ENCODE peak calls at places on chromosomes 13 and 19, in four cellular contexts. U, X, S and O are unnamed samples.

GRCh38 chr13:47076536-47076935 is 179.7 kb upstream of the HTR2A start:
- DNase-seq in S (no peak), X (no peak), U (no peak), O (no peak)

GRCh38 chr13:51317262-51317661 is 22.2 kb upstream of the SERPINE3 start:
- DNase-seq in U (no peak), S (no peak), X (peak), O (no peak)

GRCh38 chr13:114134111-114134943 is 1.9 kb upstream of the RASA3 start:
- DNase-seq in X (no peak), S (no peak), U (no peak), O (no peak)

GRCh38 chr19:38711726-38712153 is 32.5 kb downstream of the CAPN12 start:
- DNase-seq in S (no peak), X (peak), U (peak), O (no peak)

GRCh38 chr13:48153186-48153585 is 58.3 kb upstream of the MED4 start:
- DNase-seq in S (no peak), U (no peak), X (no peak), O (no peak)

GRCh38 chr19:34480971-34481821 is at the start of gene WTIP:
- DNase-seq in U (peak), X (peak), S (peak), O (no peak)

GRCh38 chr13:100532090-100532766 is 56.4 kb downstream of the GGACT start:
- DNase-seq in X (no peak), U (no peak), S (no peak), O (no peak)

GRCh38 chr13:26628706-26629105 is 71.2 kb downstream of the WASF3 start:
- DNase-seq in X (peak), S (no peak), U (no peak), O (no peak)

GRCh38 chr19:14582894-14583340 is at the start of gene CLEC17A:
- DNase-seq in S (no peak), X (no peak), U (no peak), O (peak)

GRCh38 chr13:36915106-36915505 is 4.9 kb downstream of the SMAD9 start:
- DNase-seq in X (no peak), U (no peak), S (no peak), O (no peak)

GRCh38 chr13:50119593-50119992 is 104.3 kb downstream of the KCNRG start:
- DNase-seq in S (no peak), U (no peak), X (peak), O (no peak)

GRCh38 chr13:20344836-20345490 is 112.8 kb upstream of the GJB6 start:
- DNase-seq in S (no peak), U (no peak), X (no peak), O (no peak)

GRCh38 chr13:99371956-99372355 is 64.8 kb upstream of the GPR183 start:
- DNase-seq in U (no peak), S (no peak), X (no peak), O (no peak)

GRCh38 chr13:43785166-43785680 is 1.5 kb downstream of the ENOX1 start:
- DNase-seq in S (no peak), X (no peak), U (no peak), O (no peak)

GRCh38 chr19:37127999-37128820 is 44.3 kb downstream of the ZNF585A start:
- DNase-seq in U (no peak), S (no peak), X (peak), O (no peak)

GRCh38 chr19:47275866-47276461 is 1.3 kb downstream of the INAFM1 start:
- DNase-seq in S (no peak), U (peak), X (peak), O (no peak)

GRCh38 chr19:14480695-14481069 is 5.5 kb upstream of the PTGER1 start:
- DNase-seq in X (no peak), S (no peak), U (no peak), O (no peak)

GRCh38 chr19:34391813-34392212 is 12.4 kb upstream of the PDCD2L start:
- DNase-seq in S (no peak), U (no peak), X (no peak), O (no peak)

GRCh38 chr13:75760182-75760981 is 124.3 kb downstream of the LMO7 start:
- DNase-seq in S (no peak), U (peak), X (peak), O (no peak)

GRCh38 chr13:100491164-100491847 is 97.3 kb downstream of the GGACT start:
- DNase-seq in X (peak), U (peak), S (no peak), O (no peak)

GRCh38 chr19:15300533-15301194 is 31.7 kb downstream of the BRD4 start:
- DNase-seq in U (no peak), X (peak), S (no peak), O (no peak)

GRCh38 chr19:3950871-3951861 is 18.3 kb downstream of the NMRK2 start:
- DNase-seq in S (no peak), X (no peak), U (peak), O (no peak)

DNA sequence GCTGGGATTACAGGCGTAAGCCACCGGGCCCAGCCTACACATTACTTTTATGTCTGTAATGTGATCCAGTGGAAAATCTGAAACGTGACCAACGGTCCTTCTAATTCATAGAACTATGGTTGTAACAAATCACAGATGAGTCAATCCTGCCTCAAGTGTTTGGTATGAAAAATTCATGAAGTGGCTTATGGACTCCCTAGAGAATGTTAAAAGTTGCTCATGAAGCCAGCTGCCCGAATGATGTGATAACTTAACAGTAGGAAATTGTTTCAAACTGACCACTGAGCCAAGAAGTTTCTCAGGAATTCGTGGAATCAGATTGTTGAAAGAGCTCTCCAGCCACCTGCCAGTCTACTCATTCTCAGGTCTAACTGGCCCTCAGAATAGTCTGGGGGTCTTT is 59.4 kb upstream of the FARP1 start:
- DNase-seq in S (no peak), X (peak), U (no peak), O (no peak)
- TF ChIP-seq CTCF in S (no peak), X (no peak), U (no peak), O (no peak)

GRCh38 chr19:45780448-45781281 is 1.6 kb downstream of the DMPK start:
- DNase-seq in U (no peak), S (no peak), X (peak), O (no peak)
- H3K4me3 ChIP-seq in U (peak), S (peak), X (no peak), O (no peak)

GRCh38 chr19:35555301-35556005 is 8.0 kb downstream of the ATP4A start:
- DNase-seq in S (no peak), U (no peak), X (peak), O (no peak)
- TF ChIP-seq CTCF in S (no peak), U (no peak), X (peak), O (peak)

GRCh38 chr19:48870048-48870447 is 1.6 kb upstream of the PLEKHA4 start:
- DNase-seq in U (no peak), X (no peak), S (no peak), O (no peak)

GRCh38 chr19:48868196-48868886 is at the start of gene PLEKHA4:
- DNase-seq in U (peak), X (peak), S (no peak), O (no peak)

GRCh38 chr19:48866692-48867091 is 1.7 kb downstream of the PLEKHA4 start:
- DNase-seq in U (no peak), S (no peak), X (no peak), O (no peak)

GRCh38 chr19:48867119-48867921 is 1.1 kb downstream of the PLEKHA4 start:
- DNase-seq in X (no peak), U (no peak), S (no peak), O (no peak)

GRCh38 chr19:48867922-48868195 is 558 bp downstream of the PLEKHA4 start:
- DNase-seq in U (no peak), X (no peak), S (no peak), O (no peak)
- H3K4me3 ChIP-seq in U (peak), X (peak), S (peak), O (no peak)

GRCh38 chr19:2579678-2580280 is 103.9 kb downstream of the GADD45B start:
- DNase-seq in X (no peak), S (no peak), U (no peak), O (no peak)
- TF ChIP-seq CTCF in X (no peak), S (no peak), U (no peak), O (no peak)

DNA sequence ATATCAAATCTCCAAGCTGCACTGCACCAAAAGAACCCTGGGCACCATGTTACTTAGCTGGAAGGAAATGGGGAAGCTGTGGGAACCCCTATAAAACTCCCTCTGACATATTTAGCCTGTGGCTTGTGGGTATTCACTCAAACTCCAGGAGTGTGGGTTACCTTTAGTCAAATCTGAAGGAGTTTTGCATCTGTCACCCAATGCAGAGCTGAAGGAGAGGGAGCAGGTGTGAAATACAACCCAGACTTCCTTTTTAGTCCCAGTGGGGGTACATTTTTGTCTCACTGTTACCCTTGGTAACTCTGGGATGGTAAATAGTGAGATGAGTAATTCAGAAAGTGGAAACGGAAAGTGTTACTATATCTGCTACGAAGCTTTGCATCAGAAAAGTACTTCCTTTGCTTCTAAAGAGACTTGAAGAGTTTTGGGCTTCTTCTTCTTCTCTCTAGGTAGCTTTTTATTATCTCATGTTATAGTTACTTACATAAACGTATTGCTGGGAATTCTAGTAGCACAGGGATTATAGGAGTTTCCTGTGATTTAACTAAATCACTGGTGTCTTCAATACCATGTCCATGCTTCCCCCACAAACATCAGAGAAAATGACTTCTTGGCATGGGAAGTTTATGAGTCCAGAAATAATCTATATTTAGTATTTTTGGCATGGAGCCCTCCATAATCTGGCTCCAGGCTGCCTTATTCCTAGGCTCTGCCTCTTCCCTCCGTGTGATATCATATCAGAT is 105.9 kb downstream of the AKAP11 start:
- DNase-seq in X (no peak), U (no peak), S (no peak), O (peak)
- H3K4me3 ChIP-seq in X (no peak), U (no peak), S (no peak), O (no peak)

GRCh38 chr13:95541911-95542484 is 10.5 kb upstream of the CLDN10 start:
- DNase-seq in U (no peak), X (no peak), S (no peak), O (no peak)
- TF ChIP-seq CTCF in U (no peak), X (no peak), S (no peak), O (no peak)

GRCh38 chr19:10095622-10095947 is 6.9 kb downstream of the ANGPTL6 start:
- DNase-seq in U (no peak), X (no peak), S (no peak), O (no peak)
- H3K4me3 ChIP-seq in U (peak), X (peak), S (peak), O (peak)